ENCODE peak calls at places on chromosomes 12 and 14, in four cellular contexts. Q is brain microvascular endothelial cell, W is HCT116, M is tibial artery. T is an unnamed sample.

GRCh38 chr14:68655961-68656360 is 136.9 kb downstream of the ZFP36L1 start:
- DNase-seq in W (peak), M (peak), Q (no peak), T (no peak)

GRCh38 chr12:85733441-85733840 is 102.8 kb downstream of the RASSF9 start:
- DNase-seq in Q (peak), M (no peak), W (no peak), T (peak)

GRCh38 chr12:115473257-115473956 is 789.4 kb upstream of the TBX3 start:
- DNase-seq in Q (no peak), W (no peak), M (no peak), T (no peak)

GRCh38 chr14:85195872-85196477 is 334.0 kb upstream of the FLRT2 start:
- DNase-seq in M (no peak), Q (peak), W (no peak), T (no peak)

GRCh38 chr12:113194971-113195391 is 9.5 kb downstream of the RITA1 start:
- DNase-seq in W (no peak), M (no peak), Q (peak), T (peak)

GRCh38 chr12:26193539-26193938 is 1.8 kb upstream of the SSPN start:
- DNase-seq in M (no peak), W (no peak), Q (no peak), T (no peak)

GRCh38 chr12:1630081-1630826 is 1.2 kb downstream of the WNT5B start:
- DNase-seq in W (no peak), Q (no peak), M (peak), T (peak)

GRCh38 chr12:105493091-105493615 is 162.7 kb downstream of the C12orf75 start:
- DNase-seq in Q (no peak), M (no peak), W (no peak), T (no peak)

GRCh38 chr12:22670762-22671161 is 45.8 kb downstream of the ETNK1 start:
- DNase-seq in Q (no peak), M (no peak), W (no peak), T (peak)

GRCh38 chr12:126069549-126070165 is 1004.4 kb downstream of the AACS start:
- DNase-seq in W (peak), M (no peak), Q (peak), T (peak)

GRCh38 chr12:49131051-49131972 is at the start of gene TUBA1B:
- DNase-seq in M (peak), W (peak), Q (peak), T (peak)

GRCh38 chr14:29311983-29312382 is 545.4 kb downstream of the FOXG1 start:
- DNase-seq in M (no peak), W (no peak), Q (no peak), T (peak)

GRCh38 chr14:95527392-95528002 is 7.4 kb upstream of the GLRX5 start:
- DNase-seq in W (no peak), M (no peak), Q (peak), T (peak)

GRCh38 chr14:76267322-76268012 is 108.5 kb upstream of the ESRRB start:
- DNase-seq in M (peak), W (no peak), Q (peak), T (peak)

GRCh38 chr14:75911883-75912282 is 69.9 kb downstream of the TGFB3 start:
- DNase-seq in M (no peak), Q (no peak), W (no peak), T (peak)

GRCh38 chr14:90490727-90491050 is 93.9 kb downstream of the CALM1 start:
- DNase-seq in Q (no peak), W (no peak), M (no peak), T (no peak)

GRCh38 chr12:120654656-120655055 is 14.2 kb downstream of the CABP1 start:
- DNase-seq in M (peak), Q (no peak), W (no peak), T (no peak)

GRCh38 chr12:113658030-113658655 is 186.5 kb upstream of the LHX5 start:
- DNase-seq in M (no peak), W (no peak), Q (peak), T (no peak)

GRCh38 chr14:53011053-53011462 is 60.2 kb upstream of the FERMT2 start:
- DNase-seq in Q (peak), W (peak), M (peak), T (peak)

GRCh38 chr12:42473561-42473960 is 116.0 kb downstream of the PRICKLE1 start:
- DNase-seq in M (no peak), Q (no peak), W (no peak), T (no peak)

GRCh38 chr14:70663707-70664179 is 22.0 kb downstream of the TTC9 start:
- DNase-seq in W (no peak), Q (no peak), M (no peak), T (no peak)

GRCh38 chr12:65300679-65301349 is 22.3 kb downstream of the MSRB3 start:
- DNase-seq in W (peak), Q (peak), M (no peak), T (no peak)

GRCh38 chr14:103019827-103020226 is 37.5 kb downstream of the CDC42BPB start:
- DNase-seq in W (no peak), M (no peak), Q (no peak), T (no peak)

GRCh38 chr14:68230941-68231717 is 411.6 kb downstream of the RAD51B start:
- DNase-seq in M (no peak), W (no peak), Q (no peak), T (peak)

GRCh38 chr12:52050771-52051541 is at the start of gene NR4A1:
- DNase-seq in W (peak), M (peak), Q (peak), T (peak)

GRCh38 chr14:95386536-95386935 is 66.8 kb upstream of the CLMN start:
- DNase-seq in W (no peak), M (peak), Q (no peak), T (no peak)

GRCh38 chr12:95548539-95549391 is 2.5 kb downstream of the USP44 start:
- DNase-seq in Q (no peak), W (no peak), M (peak), T (no peak)

GRCh38 chr14:77036484-77037337 is 8.2 kb upstream of the IRF2BPL start:
- DNase-seq in M (no peak), W (no peak), Q (no peak), T (no peak)

GRCh38 chr14:67221248-67221981 is 19.8 kb upstream of the PALS1 start:
- DNase-seq in W (peak), M (no peak), Q (peak), T (peak)

GRCh38 chr12:47079894-47080724 is at the start of gene AMIGO2:
- DNase-seq in W (no peak), M (peak), Q (peak), T (peak)

GRCh38 chr14:92456215-92457017 is 57.2 kb upstream of the RIN3 start:
- DNase-seq in W (peak), M (no peak), Q (peak), T (peak)

GRCh38 chr12:6773662-6774351 is 1.5 kb downstream of the LAG3 start:
- DNase-seq in Q (no peak), W (no peak), M (no peak), T (no peak)

GRCh38 chr12:6772331-6772695 is at the start of gene LAG3:
- DNase-seq in M (no peak), Q (no peak), W (no peak), T (no peak)

GRCh38 chr12:6771509-6772330 is 600 bp upstream of the LAG3 start:
- DNase-seq in W (no peak), M (no peak), Q (no peak), T (no peak)

GRCh38 chr12:6774557-6775062 is 2.3 kb downstream of the LAG3 start:
- DNase-seq in Q (no peak), W (no peak), M (no peak), T (no peak)

DNA sequence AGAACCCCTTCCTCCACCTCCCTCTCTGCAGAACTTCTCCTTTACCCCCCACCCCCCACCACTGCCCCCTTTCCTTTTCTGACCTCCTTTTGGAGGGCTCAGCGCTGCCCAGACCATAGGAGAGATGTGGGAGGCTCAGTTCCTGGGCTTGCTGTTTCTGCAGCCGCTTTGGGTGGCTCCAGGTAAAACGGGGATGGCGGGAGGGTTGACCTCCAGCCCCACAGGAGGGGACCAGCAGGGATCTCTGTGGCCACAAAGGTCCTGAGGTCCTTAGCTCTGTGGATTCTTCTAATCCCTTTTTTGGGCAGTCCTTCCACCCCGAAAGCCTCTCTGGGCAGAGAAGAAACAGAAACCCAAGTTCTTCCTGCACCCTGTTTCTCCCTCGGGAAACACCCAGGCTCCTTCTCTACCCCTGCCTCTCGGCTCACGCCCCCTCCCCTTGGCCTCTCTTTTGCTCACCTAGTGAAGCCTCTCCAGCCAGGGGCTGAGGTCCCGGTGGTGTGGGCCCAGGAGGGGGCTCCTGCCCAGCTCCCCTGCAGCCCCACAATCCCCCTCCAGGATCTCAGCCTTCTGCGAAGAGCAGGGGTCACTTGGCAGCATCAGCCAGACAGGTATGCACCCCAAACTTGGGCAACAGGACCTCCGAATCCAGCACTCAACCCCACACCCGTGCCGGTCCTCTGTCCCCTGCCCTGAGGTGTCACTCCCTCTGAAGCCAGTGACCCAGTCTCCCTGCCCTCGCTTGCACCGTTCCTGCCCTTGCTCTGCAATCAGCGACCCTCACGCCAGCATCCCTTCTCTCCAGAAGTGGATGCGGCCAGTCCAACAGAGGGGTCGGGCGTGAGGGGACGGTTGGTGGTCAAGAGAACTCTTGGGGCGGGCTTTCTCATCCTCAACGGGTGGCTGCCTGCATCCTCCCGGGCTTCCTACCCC is 675 bp downstream of the LAG3 start:
- DNase-seq in Q (no peak), W (no peak), M (no peak), T (no peak)
- H3K4me3 ChIP-seq in Q (no peak), W (no peak), M (no peak), T (no peak)

DNA sequence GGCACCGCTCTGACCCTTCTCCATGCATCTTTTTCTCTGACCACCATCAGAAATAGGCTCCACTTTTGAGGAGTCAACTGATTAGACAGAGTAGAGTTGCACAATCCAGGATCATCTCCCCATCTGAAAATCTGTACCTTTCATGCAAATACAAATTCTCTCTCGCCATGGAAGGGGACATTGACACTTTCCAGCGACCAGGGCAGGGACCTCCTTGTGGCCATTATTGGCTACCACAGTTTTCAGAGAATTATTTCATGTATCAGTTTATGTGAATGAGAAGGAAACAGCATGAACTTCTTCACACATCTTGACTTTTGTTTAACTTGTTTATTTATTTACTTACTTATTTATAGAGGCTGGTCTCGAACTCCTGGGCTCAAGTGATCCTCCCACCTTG is 13.8 kb upstream of the RAN start:
- DNase-seq in W (no peak), Q (no peak), M (no peak), T (no peak)
- TF ChIP-seq CTCF in W (no peak), Q (no peak), M (no peak), T (no peak)

GRCh38 chr14:51776102-51776894 is 84.1 kb upstream of the GNG2 start:
- DNase-seq in Q (peak), M (no peak), W (peak), T (peak)
- H3K4me3 ChIP-seq in Q (no peak), M (no peak), W (no peak), T (no peak)

GRCh38 chr14:61106627-61107147 is 125.6 kb downstream of the SLC38A6 start:
- DNase-seq in M (no peak), W (no peak), Q (no peak), T (no peak)
- TF ChIP-seq CTCF in M (no peak), W (peak), Q (peak), T (peak)

GRCh38 chr12:60265741-60266140 is 669.9 kb downstream of the SLC16A7 start:
- DNase-seq in Q (no peak), M (no peak), W (no peak), T (no peak)
- H3K4me3 ChIP-seq in Q (no peak), M (no peak), W (no peak), T (no peak)

DNA sequence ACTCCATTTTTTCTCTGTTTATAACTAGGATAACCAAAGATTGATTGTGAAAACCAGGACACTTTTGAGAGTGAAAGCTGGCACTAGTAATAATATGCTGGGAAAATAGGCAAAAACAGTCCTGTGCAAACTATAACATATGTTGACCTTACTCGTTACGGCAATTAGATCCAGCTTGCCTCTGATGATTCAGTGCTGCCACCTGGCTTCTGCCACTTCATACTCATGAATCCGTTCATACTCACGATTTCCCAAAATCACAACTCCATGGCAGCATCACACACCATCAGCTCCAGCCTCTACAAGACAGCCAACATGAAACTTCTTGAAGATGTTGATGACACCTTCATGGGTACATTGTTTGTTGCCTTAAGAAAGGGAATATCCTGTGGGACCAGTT is 49.1 kb upstream of the CAND1 start:
- DNase-seq in Q (no peak), M (no peak), W (peak), T (no peak)
- TF ChIP-seq CTCF in Q (peak), M (no peak), W (peak), T (peak)

GRCh38 chr12:124324803-124325705 is 30.2 kb downstream of the RFLNA start:
- DNase-seq in W (no peak), Q (no peak), M (no peak), T (no peak)
- H3K4me3 ChIP-seq in W (no peak), Q (no peak), M (no peak), T (no peak)

DNA sequence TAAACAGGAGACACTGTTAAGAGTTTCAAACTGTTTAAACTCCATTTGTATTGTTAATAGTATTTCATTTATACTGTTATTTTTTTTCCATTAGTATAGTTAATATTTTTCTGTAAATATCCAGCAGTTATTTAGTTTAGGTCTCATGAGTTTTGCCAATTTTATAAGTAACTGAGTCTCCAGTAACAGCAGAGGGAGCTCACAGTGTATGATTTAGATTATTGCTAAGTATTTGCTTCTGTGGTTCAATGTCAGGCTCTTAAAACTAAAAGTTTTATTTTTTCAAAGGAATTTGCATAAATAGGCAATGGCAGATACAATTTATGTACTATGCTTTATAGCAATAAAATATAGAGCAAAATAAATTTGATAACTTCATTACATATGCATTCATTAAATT is 209.7 kb downstream of the ATXN7L3B start:
- DNase-seq in W (peak), M (no peak), Q (no peak), T (peak)
- TF ChIP-seq CTCF in W (peak), M (no peak), Q (peak), T (peak)